ENCODE peak calls at places on chromosome 14, in ten cellular contexts. G, T, L, Z, C, A, M, X, Y and J are unnamed samples.

GRCh38 chr14:52902971-52903385 is 47.9 kb downstream of the FERMT2 start:
- DNase-seq in G (no peak), T (no peak), L (no peak), Z (peak; percentile 45), C (no peak), A (no peak), M (no peak), X (no peak), Y (no peak), J (no peak)

GRCh38 chr14:39145266-39145966 is 24.7 kb downstream of the TRAPPC6B start:
- DNase-seq in G (no peak), T (no peak), L (no peak), Z (no peak), C (no peak), A (no peak), M (no peak), X (no peak), Y (no peak), J (no peak)

GRCh38 chr14:90922141-90922540 is 105.9 kb upstream of the TTC7B start:
- DNase-seq in G (no peak), T (no peak), L (no peak), Z (no peak), C (no peak), A (no peak), M (no peak), X (no peak), Y (no peak), J (no peak)

GRCh38 chr14:32087173-32087861 is 10.2 kb downstream of the ARHGAP5 start:
- DNase-seq in G (peak; percentile 32), T (no peak), L (peak; percentile 17), Z (peak; percentile 65), C (no peak), A (no peak), M (no peak), X (no peak), Y (no peak), J (peak; percentile 10)

GRCh38 chr14:75282166-75282547 is 3.5 kb downstream of the FOS start:
- DNase-seq in G (no peak), T (no peak), L (peak; percentile 35), Z (peak; percentile 7), C (no peak), A (no peak), M (no peak), X (no peak), Y (no peak), J (no peak)

GRCh38 chr14:20743556-20743955 is 2.1 kb upstream of the EDDM3A start:
- DNase-seq in G (no peak), T (no peak), L (no peak), Z (no peak), C (no peak), A (no peak), M (no peak), X (no peak), Y (no peak), J (no peak)

GRCh38 chr14:21071225-21072041 is 1.3 kb downstream of the ARHGEF40 start:
- DNase-seq in G (peak; percentile 79), T (peak; percentile 93), L (peak; percentile 87), Z (peak; percentile 95), C (no peak), A (peak; percentile 74), M (peak; percentile 73), X (peak; percentile 95), Y (peak; percentile 71), J (peak; percentile 71)

GRCh38 chr14:91903070-91903469 is 35.7 kb upstream of the TC2N start:
- DNase-seq in G (no peak), T (peak; percentile 81), L (no peak), Z (no peak), C (no peak), A (no peak), M (no peak), X (no peak), Y (no peak), J (no peak)

GRCh38 chr14:94936411-94936892 is 166.5 kb upstream of the GSC start:
- DNase-seq in G (no peak), T (peak; percentile 88), L (peak; percentile 36), Z (peak; percentile 2), C (no peak), A (peak; percentile 87), M (peak; percentile 45), X (peak; percentile 76), Y (peak; percentile 34), J (no peak)

GRCh38 chr14:53880761-53881160 is 75.9 kb downstream of the BMP4 start:
- DNase-seq in G (no peak), T (no peak), L (no peak), Z (no peak), C (no peak), A (no peak), M (no peak), X (no peak), Y (no peak), J (no peak)